ENCODE peak calls at places on chromosomes 6 and 20, in four cellular contexts. O, H, Y and W are unnamed samples.

GRCh38 chr6:150967910-150968309 is 102.4 kb downstream of the MTHFD1L start:
- DNase-seq in O (no peak), Y (no peak), H (no peak), W (no peak)

GRCh38 chr20:63682384-63683139 is 13.9 kb upstream of the TNFRSF6B start:
- DNase-seq in Y (no peak), H (no peak), O (no peak), W (no peak)

GRCh38 chr6:145836170-145836569 is 21.6 kb upstream of the FBXO30 start:
- DNase-seq in O (no peak), H (no peak), Y (no peak), W (no peak)

GRCh38 chr6:3850451-3851203 is 1.5 kb downstream of the FAM50B start:
- DNase-seq in H (no peak), O (peak), Y (no peak), W (no peak)

GRCh38 chr20:10367921-10368701 is 65.9 kb downstream of the MKKS start:
- DNase-seq in O (no peak), H (no peak), Y (no peak), W (no peak)

GRCh38 chr6:1724616-1725015 is 114.9 kb downstream of the FOXC1 start:
- DNase-seq in H (no peak), O (no peak), Y (no peak), W (no peak)

GRCh38 chr20:63976980-63977391 is 2.5 kb downstream of the SAMD10 start:
- DNase-seq in H (no peak), O (no peak), Y (peak), W (no peak)

GRCh38 chr6:134553941-134554340 is 236.0 kb upstream of the SGK1 start:
- DNase-seq in Y (no peak), O (no peak), H (no peak), W (no peak)

GRCh38 chr6:138001750-138002349 is 105.4 kb downstream of the PERP start:
- DNase-seq in H (peak), O (no peak), Y (peak), W (peak)

GRCh38 chr6:149026530-149026942 is 279.7 kb downstream of the UST start:
- DNase-seq in O (no peak), H (peak), Y (peak), W (no peak)

GRCh38 chr6:52786249-52786956 is 17.2 kb downstream of the GSTA1 start:
- DNase-seq in H (no peak), O (no peak), Y (no peak), W (no peak)

GRCh38 chr6:30156262-30156599 is 4.8 kb downstream of the TRIM10 start:
- DNase-seq in Y (no peak), H (peak), O (no peak), W (no peak)

GRCh38 chr6:146595981-146596731 is 2.6 kb upstream of the ADGB start:
- DNase-seq in H (no peak), O (no peak), Y (no peak), W (no peak)

GRCh38 chr6:108673602-108674001 is 112.9 kb downstream of the FOXO3 start:
- DNase-seq in O (no peak), Y (no peak), H (no peak), W (no peak)

GRCh38 chr6:148629197-148629909 is 117.5 kb upstream of the UST start:
- DNase-seq in H (no peak), O (no peak), Y (no peak), W (no peak)

GRCh38 chr6:149289966-149290365 is 27.5 kb upstream of the TAB2 start:
- DNase-seq in Y (no peak), O (no peak), H (no peak), W (no peak)

GRCh38 chr6:114783083-114783482 is 440.3 kb upstream of the HS3ST5 start:
- DNase-seq in H (no peak), O (no peak), Y (no peak), W (no peak)

GRCh38 chr20:4574356-4574690 is 147.4 kb upstream of the PRND start:
- DNase-seq in O (no peak), Y (no peak), H (no peak), W (no peak)
- TF ChIP-seq NRF1 in O (no peak), Y (no peak), H (no peak), W (no peak)

DNA sequence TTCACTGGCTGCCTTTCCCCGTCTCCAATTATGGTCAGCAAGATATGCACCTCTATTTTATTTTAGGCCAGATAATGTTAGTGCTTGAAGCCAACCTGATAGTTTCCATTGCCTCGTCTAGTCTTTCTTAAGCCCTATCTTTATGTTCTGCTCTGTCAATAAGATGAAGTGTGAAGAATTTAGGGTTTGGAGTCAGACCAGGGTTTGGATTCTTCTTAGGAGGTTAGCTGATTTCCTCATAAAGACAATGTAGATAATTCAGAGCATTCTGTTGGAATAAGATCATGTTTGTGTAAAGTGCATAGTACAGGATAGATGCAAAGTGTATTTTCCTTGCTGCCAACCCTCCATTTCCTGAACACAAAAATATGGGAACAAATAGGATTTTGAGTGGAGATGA is 43.8 kb downstream of the PKIB start:
- DNase-seq in O (no peak), H (no peak), Y (no peak), W (no peak)
- TF ChIP-seq NRF1 in O (no peak), H (no peak), Y (no peak), W (no peak)

DNA sequence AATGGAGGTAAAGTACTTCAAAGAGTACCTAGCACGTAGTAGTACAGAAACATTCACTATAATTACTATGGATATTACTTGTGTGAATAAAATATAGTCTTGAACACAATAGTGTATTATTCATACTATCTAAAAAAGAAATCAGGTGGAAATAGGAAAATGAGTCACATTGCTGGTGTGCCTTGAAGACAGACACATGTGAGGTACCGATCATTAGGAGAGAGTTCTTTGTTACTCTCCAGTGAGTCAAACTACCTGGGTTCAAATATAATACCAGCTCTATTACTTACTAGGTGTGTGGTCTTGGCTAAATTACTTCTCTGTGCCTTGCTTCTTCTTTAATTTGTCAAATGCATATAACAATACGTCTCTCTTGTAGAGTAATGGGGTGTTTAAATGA is 50.8 kb upstream of the BEND6 start:
- DNase-seq in O (no peak), H (no peak), Y (no peak), W (no peak)
- TF ChIP-seq NRF1 in O (no peak), H (no peak), Y (no peak), W (no peak)

GRCh38 chr6:15549371-15549770 is 113.5 kb downstream of the DTNBP1 start:
- DNase-seq in H (no peak), Y (no peak), O (no peak), W (no peak)
- TF ChIP-seq NRF1 in H (no peak), Y (no peak), O (no peak), W (no peak)

DNA sequence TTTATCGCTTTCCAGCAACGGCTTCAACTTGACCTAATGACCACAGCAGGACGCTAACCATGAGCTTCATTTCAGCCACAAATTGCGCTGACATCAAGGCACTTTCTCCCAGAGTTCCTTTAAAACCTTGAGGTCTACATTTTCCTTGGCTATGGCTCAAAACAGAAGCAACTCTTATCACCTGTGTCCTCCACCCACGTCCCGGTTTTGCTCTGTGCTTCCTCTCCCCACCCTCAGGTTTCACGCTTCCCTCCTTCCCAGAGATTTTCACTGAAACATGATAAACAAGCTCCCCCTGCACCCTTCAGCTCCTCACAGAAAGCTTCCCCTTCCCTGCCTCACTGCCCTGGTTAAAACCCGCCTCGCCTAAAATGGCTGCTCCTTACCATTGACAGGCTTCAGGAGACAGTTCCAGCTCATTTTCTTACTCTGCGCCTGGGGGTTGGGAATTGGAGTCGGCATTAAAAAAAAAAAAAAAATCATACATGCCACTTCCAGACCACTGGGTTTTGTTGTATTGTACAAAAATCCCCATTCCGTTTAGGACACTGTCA is 229.5 kb downstream of the UBE3D start:
- DNase-seq in Y (no peak), H (peak), O (no peak), W (no peak)
- TF ChIP-seq NRF1 in Y (no peak), H (no peak), O (no peak), W (no peak)

GRCh38 chr6:98769546-98769945 is 64.8 kb upstream of the POU3F2 start:
- DNase-seq in H (peak), Y (no peak), O (no peak), W (no peak)
- TF ChIP-seq NRF1 in H (no peak), Y (no peak), O (no peak), W (no peak)

DNA sequence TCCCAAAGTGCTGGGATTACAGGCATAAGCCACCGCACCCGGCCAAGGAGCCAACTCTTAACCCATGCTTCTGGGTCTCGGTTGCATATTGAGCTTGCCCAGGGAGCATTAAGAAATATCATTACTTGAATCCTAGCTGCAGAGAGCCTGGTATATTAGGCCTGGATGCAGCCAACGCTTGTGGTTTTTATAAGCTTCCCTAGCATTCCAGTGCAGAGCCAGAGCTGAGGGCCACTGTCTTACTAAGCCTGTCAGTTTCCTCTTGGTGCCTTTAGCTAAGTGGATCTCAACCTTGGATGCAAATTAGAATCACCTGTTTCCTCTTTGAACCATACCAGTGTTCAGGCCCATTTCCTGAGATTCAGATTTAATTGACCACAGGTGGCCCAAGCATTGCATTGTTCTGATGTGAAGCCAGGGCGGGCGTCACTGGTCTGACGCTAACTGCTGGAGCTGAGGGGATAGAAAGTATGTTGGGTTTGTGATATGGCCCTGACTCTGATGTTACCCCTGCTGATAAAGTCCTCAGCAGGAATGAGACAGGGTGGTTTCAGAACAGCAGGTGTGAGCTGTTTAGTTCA is 76.3 kb downstream of the BTBD3 start:
- DNase-seq in H (no peak), Y (no peak), O (no peak), W (no peak)
- TF ChIP-seq NRF1 in H (no peak), Y (no peak), O (no peak), W (no peak)

GRCh38 chr6:23390221-23390620 is 735.8 kb upstream of the NRSN1 start:
- DNase-seq in O (no peak), H (no peak), Y (no peak), W (no peak)

DNA sequence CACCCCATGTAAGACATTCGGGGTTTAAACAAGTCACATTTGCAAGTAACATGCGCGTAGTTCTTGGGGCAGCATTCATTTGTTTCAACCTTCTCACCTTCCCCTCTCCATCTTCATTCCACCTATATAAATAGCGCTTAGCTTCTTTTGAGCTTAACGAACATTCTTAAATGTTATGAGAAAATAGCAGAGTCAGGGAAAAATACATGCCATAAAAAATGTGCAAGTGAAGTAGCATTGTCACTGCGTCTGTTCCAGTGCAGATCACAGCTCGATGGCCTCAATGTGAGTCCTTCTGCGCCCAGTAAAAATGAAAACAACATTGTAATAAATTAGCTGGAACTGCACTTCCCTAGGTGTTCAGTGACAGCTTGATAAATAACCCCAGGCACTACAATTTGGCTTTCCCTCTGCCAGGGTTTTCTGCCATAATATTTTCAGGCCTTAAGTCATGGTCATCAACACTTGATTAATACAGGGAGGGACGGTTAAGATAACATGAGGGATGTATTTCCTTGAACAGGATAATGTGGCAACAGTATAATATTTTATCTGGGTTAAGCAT is 737.7 kb upstream of the NRSN1 start:
- DNase-seq in H (no peak), O (no peak), Y (no peak), W (no peak)
- TF ChIP-seq NRF1 in H (no peak), O (no peak), Y (no peak), W (no peak)

GRCh38 chr6:139895205-139895793 is 520.9 kb upstream of the CITED2 start:
- DNase-seq in Y (no peak), H (no peak), O (no peak), W (no peak)
- TF ChIP-seq NRF1 in Y (no peak), H (no peak), O (no peak), W (no peak)

GRCh38 chr6:56378966-56379608 is 131.7 kb upstream of the COL21A1 start:
- DNase-seq in O (no peak), H (no peak), Y (no peak), W (no peak)
- TF ChIP-seq NRF1 in O (no peak), H (no peak), Y (no peak), W (no peak)